ENCODE peak calls at places on chromosomes 5 and 9, in four cellular contexts. One of them, this sample, is unnamed.

GRCh38 chr9:121398374-121398773 is 28.3 kb upstream of the STOM start:
- DNase-seq in cardiac muscle cell: peak; percentile 72
- DNase-seq in heart left ventricle: no peak
- DNase-seq in tibial artery: no peak
- DNase-seq in this sample: no peak

GRCh38 chr5:138946241-138946623 is 71.1 kb upstream of the LRRTM2 start:
- DNase-seq in heart left ventricle: no peak
- DNase-seq in cardiac muscle cell: no peak
- DNase-seq in tibial artery: peak; percentile 13
- DNase-seq in this sample: no peak

GRCh38 chr5:150523472-150524350 is 15.8 kb downstream of the NDST1 start:
- DNase-seq in heart left ventricle: peak; percentile 52
- DNase-seq in tibial artery: peak; percentile 36
- DNase-seq in cardiac muscle cell: peak; percentile 85
- DNase-seq in this sample: no peak

GRCh38 chr5:147822686-147823491 is 8.6 kb downstream of the SPINK1 start:
- DNase-seq in heart left ventricle: peak; percentile 32
- DNase-seq in tibial artery: peak; percentile 26
- DNase-seq in cardiac muscle cell: peak; percentile 82
- DNase-seq in this sample: no peak

GRCh38 chr9:85213650-85214607 is 527.8 kb downstream of the AGTPBP1 start:
- DNase-seq in cardiac muscle cell: no peak
- DNase-seq in heart left ventricle: no peak
- DNase-seq in tibial artery: no peak
- DNase-seq in this sample: no peak

GRCh38 chr5:97501286-97501964 is 318.4 kb upstream of the RIOK2 start:
- DNase-seq in heart left ventricle: no peak
- DNase-seq in cardiac muscle cell: no peak
- DNase-seq in tibial artery: no peak
- DNase-seq in this sample: no peak

GRCh38 chr9:125974705-125975104 is 227.5 kb downstream of the PBX3 start:
- DNase-seq in heart left ventricle: no peak
- DNase-seq in cardiac muscle cell: no peak
- DNase-seq in tibial artery: no peak
- DNase-seq in this sample: no peak

GRCh38 chr5:16411741-16412455 is 53.7 kb downstream of the ZNF622 start:
- DNase-seq in cardiac muscle cell: no peak
- DNase-seq in tibial artery: no peak
- DNase-seq in heart left ventricle: no peak
- DNase-seq in this sample: no peak

GRCh38 chr5:132003170-132003744 is 8.2 kb downstream of the ACSL6 start:
- DNase-seq in heart left ventricle: peak; percentile 28
- DNase-seq in cardiac muscle cell: peak; percentile 51
- DNase-seq in tibial artery: no peak
- DNase-seq in this sample: peak; percentile 47

GRCh38 chr5:69029292-69029691 is 64.5 kb upstream of the SLC30A5 start:
- DNase-seq in heart left ventricle: no peak
- DNase-seq in cardiac muscle cell: no peak
- DNase-seq in tibial artery: no peak
- DNase-seq in this sample: no peak

GRCh38 chr9:85290019-85290418 is 451.7 kb downstream of the AGTPBP1 start:
- DNase-seq in heart left ventricle: no peak
- DNase-seq in cardiac muscle cell: no peak
- DNase-seq in tibial artery: no peak
- DNase-seq in this sample: no peak

GRCh38 chr5:35854248-35854647 is 2.4 kb upstream of the IL7R start:
- DNase-seq in heart left ventricle: no peak
- DNase-seq in cardiac muscle cell: no peak
- DNase-seq in tibial artery: no peak
- DNase-seq in this sample: no peak

GRCh38 chr5:65327582-65327981 is 154.1 kb downstream of the ADAMTS6 start:
- DNase-seq in heart left ventricle: no peak
- DNase-seq in cardiac muscle cell: peak; percentile 75
- DNase-seq in tibial artery: no peak
- DNase-seq in this sample: no peak

GRCh38 chr5:112977440-112977861 is 853 bp downstream of the DCP2 start:
- DNase-seq in tibial artery: no peak
- DNase-seq in heart left ventricle: no peak
- DNase-seq in cardiac muscle cell: no peak
- DNase-seq in this sample: no peak

GRCh38 chr5:78522476-78523105 is 126.0 kb downstream of the LHFPL2 start:
- DNase-seq in heart left ventricle: no peak
- DNase-seq in tibial artery: no peak
- DNase-seq in cardiac muscle cell: no peak
- DNase-seq in this sample: no peak

GRCh38 chr5:64838376-64838775 is 69.6 kb downstream of the CWC27 start:
- DNase-seq in tibial artery: no peak
- DNase-seq in heart left ventricle: no peak
- DNase-seq in cardiac muscle cell: peak; percentile 5
- DNase-seq in this sample: no peak

GRCh38 chr5:173391031-173391430 is 62.8 kb upstream of the STC2 start:
- DNase-seq in heart left ventricle: no peak
- DNase-seq in tibial artery: no peak
- DNase-seq in cardiac muscle cell: no peak
- DNase-seq in this sample: no peak

GRCh38 chr5:52605317-52605991 is 182.3 kb upstream of the ITGA1 start:
- DNase-seq in cardiac muscle cell: peak; percentile 5
- DNase-seq in heart left ventricle: no peak
- DNase-seq in tibial artery: no peak
- DNase-seq in this sample: no peak

GRCh38 chr5:133048993-133049725 is 2.7 kb upstream of the HSPA4 start:
- DNase-seq in heart left ventricle: no peak
- DNase-seq in tibial artery: no peak
- DNase-seq in cardiac muscle cell: peak; percentile 24
- DNase-seq in this sample: no peak

GRCh38 chr5:143826909-143827514 is 15.1 kb downstream of the HMHB1 start:
- DNase-seq in cardiac muscle cell: no peak
- DNase-seq in tibial artery: no peak
- DNase-seq in heart left ventricle: no peak
- DNase-seq in this sample: no peak

GRCh38 chr9:70563437-70564204 is 149.2 kb upstream of the KLF9 start:
- DNase-seq in cardiac muscle cell: peak; percentile 82
- DNase-seq in heart left ventricle: no peak
- DNase-seq in tibial artery: no peak
- DNase-seq in this sample: no peak

GRCh38 chr9:14303526-14303925 is 10.4 kb downstream of the NFIB start:
- DNase-seq in tibial artery: no peak
- DNase-seq in cardiac muscle cell: no peak
- DNase-seq in heart left ventricle: no peak
- DNase-seq in this sample: no peak

GRCh38 chr9:2686884-2687283 is 30.4 kb upstream of the KCNV2 start:
- DNase-seq in cardiac muscle cell: no peak
- DNase-seq in heart left ventricle: no peak
- DNase-seq in tibial artery: no peak
- DNase-seq in this sample: no peak

GRCh38 chr5:112548246-112548982 is 129.3 kb upstream of the EPB41L4A start:
- DNase-seq in heart left ventricle: no peak
- DNase-seq in tibial artery: no peak
- DNase-seq in cardiac muscle cell: peak; percentile 93
- DNase-seq in this sample: no peak

GRCh38 chr9:87662808-87663528 is 63.0 kb upstream of the CTSL start:
- DNase-seq in cardiac muscle cell: peak; percentile 85
- DNase-seq in tibial artery: peak; percentile 52
- DNase-seq in heart left ventricle: peak; percentile 63
- DNase-seq in this sample: peak; percentile 83

GRCh38 chr9:108296056-108296455 is 559.7 kb downstream of the ACTL7B start:
- DNase-seq in cardiac muscle cell: peak; percentile 40
- DNase-seq in tibial artery: no peak
- DNase-seq in heart left ventricle: no peak
- DNase-seq in this sample: no peak

GRCh38 chr5:120451445-120451844 is 12.7 kb upstream of the PRR16 start:
- DNase-seq in heart left ventricle: no peak
- DNase-seq in tibial artery: no peak
- DNase-seq in cardiac muscle cell: no peak
- DNase-seq in this sample: no peak

GRCh38 chr5:120447706-120448239 is 16.3 kb upstream of the PRR16 start:
- DNase-seq in tibial artery: no peak
- DNase-seq in heart left ventricle: no peak
- DNase-seq in cardiac muscle cell: no peak
- DNase-seq in this sample: no peak

GRCh38 chr5:120446896-120447295 is 17.2 kb upstream of the PRR16 start:
- DNase-seq in heart left ventricle: no peak
- DNase-seq in tibial artery: no peak
- DNase-seq in cardiac muscle cell: no peak
- DNase-seq in this sample: no peak

GRCh38 chr5:120450910-120451309 is 13.2 kb upstream of the PRR16 start:
- DNase-seq in tibial artery: no peak
- DNase-seq in heart left ventricle: no peak
- DNase-seq in cardiac muscle cell: no peak
- DNase-seq in this sample: no peak

GRCh38 chr5:120449501-120449900 is 14.6 kb upstream of the PRR16 start:
- DNase-seq in heart left ventricle: no peak
- DNase-seq in cardiac muscle cell: no peak
- DNase-seq in tibial artery: no peak
- DNase-seq in this sample: no peak
- H3K27ac ChIP-seq in heart left ventricle: no peak overlapping the region
- H3K27ac ChIP-seq in cardiac muscle cell: no peak overlapping the region
- H3K27ac ChIP-seq in tibial artery: no peak overlapping the region
- H3K27ac ChIP-seq in this sample: no peak overlapping the region

GRCh38 chr9:131292937-131293336 is 3.4 kb downstream of the PLPP7 start:
- DNase-seq in cardiac muscle cell: no peak
- DNase-seq in tibial artery: no peak
- DNase-seq in heart left ventricle: no peak
- DNase-seq in this sample: no peak
- H3K4me1 ChIP-seq in cardiac muscle cell: peaks cover 44% of the 10 kb centered on the region
- H3K4me1 ChIP-seq in tibial artery: peaks cover 30% of the 10 kb centered on the region
- H3K4me1 ChIP-seq in heart left ventricle: peaks cover 50% of the 10 kb centered on the region
- H3K4me1 ChIP-seq in this sample: no peaks in the 10 kb centered on the region

DNA sequence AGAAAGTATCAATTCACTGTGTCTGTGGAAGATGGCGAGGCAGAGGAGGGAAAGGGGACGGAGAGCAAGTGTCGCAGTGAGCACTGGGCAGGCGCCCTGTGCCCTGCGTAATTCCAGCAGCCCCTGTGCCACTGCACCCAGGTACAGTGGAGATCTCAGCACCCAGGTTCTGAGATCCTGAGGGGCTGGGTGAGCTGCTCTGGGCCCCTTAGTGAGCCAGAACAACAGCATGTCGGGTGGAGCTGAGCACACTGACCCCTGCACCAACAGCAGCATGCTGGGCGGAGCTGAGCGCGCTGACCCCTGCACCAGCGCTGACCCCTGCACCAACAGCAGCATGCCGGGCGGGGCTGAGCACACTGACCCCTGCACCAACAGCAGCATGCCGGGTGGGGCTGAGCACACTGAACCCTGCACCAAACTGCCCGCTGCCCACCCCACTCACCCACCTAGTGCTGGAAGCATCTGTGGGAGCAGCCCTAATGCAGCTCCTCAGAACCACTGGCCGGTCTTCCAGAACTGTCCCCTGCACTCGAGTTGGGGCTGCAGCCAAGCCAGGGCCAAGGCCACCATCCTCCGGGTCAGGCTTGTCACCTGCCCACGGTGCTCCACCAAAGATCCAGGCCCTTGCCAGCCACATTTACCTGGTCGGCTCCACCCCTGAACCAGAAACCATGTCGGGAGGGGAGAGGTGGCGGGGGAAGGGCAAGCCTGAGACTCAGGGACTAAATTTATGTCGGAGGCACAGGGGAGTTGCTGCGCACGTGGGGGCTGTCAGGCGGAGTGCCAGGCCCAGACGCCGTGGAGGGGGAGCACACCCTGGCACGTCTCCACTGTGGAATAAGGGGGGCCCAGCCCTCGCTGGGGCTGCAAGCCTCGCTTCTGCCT is 80.4 kb downstream of the ADAMTS2 start:
- DNase-seq in tibial artery: no peak
- DNase-seq in cardiac muscle cell: no peak
- DNase-seq in heart left ventricle: peak; percentile 11
- DNase-seq in this sample: no peak
- H3K27ac ChIP-seq in tibial artery: peak overlapping the region; percentile 68
- H3K27ac ChIP-seq in cardiac muscle cell: no peak overlapping the region
- H3K27ac ChIP-seq in heart left ventricle: peak overlapping the region; percentile 78
- H3K27ac ChIP-seq in this sample: no peak overlapping the region

DNA sequence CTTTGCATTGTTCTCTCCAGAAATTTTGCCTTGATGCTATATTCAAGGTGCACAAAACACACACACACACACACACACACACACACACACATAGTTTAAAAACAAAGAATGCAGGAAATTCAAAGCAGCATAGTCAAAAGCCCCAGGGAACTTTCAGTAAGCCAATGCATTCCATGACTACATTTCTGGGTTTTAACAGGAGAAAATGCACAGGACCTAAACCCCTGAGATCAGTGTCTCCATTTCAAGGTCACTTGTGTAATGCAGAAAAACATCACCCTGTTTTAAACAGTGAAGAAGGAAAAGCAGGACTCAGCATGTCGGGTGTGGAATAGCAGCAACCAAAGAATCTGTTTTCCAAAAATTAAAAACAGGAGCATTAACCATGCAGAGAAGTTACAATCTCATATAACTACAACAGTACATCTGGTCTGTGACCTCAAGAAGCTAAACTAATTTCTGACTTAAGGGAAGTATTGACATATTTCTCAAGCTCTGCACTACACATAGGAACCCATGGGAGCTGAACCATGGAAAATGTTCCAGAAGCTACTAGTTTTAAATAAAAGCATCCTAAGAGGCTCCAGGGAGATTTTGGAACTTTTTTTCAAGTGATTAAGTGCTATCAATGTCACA is 296.8 kb downstream of the HINT1 start:
- DNase-seq in cardiac muscle cell: peak; percentile 43
- DNase-seq in heart left ventricle: no peak
- DNase-seq in tibial artery: no peak
- DNase-seq in this sample: no peak
- H3K4me1 ChIP-seq in cardiac muscle cell: no peaks in the 10 kb centered on the region
- H3K4me1 ChIP-seq in heart left ventricle: peaks cover 13% of the 10 kb centered on the region
- H3K4me1 ChIP-seq in tibial artery: no peaks in the 10 kb centered on the region
- H3K4me1 ChIP-seq in this sample: no peaks in the 10 kb centered on the region

DNA sequence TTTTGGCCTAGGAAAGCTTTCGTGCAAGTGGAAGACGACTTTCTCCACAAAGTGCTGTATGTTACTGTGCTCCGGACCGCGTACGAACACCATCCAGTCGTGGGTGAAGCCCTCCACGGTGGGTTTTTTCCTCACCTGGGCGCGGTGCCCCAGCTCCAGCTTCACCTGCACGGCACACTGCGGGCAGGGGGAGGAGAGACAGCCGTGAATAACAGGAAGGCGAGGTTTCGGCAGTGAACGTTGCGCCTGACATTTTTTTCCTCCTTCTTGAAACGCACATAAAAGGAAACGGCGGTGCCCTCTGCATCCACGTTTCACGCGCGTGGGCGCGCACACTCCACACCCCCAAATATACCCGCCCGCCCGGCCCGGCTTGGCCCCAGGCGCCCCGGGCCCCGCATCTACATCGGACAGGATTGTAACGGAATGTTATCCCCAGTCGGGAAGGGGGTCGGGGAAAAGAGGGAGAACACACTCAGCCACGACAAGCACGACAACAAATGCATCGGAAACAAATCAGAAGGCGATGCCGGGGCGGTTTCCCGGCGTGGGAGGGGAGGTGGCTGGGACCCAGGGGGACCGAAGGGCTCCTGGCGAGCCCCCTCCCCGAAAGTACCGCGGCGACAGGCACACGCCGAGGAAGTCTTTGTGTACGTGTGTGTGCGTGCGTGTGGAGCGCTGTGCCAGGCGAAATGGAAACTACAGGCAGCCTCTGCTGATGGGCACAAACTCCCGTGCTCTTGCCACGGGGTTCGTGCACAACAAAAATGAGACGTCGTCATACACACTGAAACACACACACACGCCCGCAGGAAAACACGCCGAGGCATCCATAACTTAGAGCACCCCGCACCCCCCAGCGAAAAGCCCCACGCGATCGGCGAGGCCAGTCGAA is 1.4 kb downstream of the MLLT3 start:
- DNase-seq in tibial artery: peak; percentile 31
- DNase-seq in heart left ventricle: peak; percentile 40
- DNase-seq in cardiac muscle cell: peak; percentile 48
- DNase-seq in this sample: peak; percentile 31
- H3K27ac ChIP-seq in tibial artery: peak overlapping the region; percentile 87
- H3K27ac ChIP-seq in heart left ventricle: peak overlapping the region; percentile 89
- H3K27ac ChIP-seq in cardiac muscle cell: peak overlapping the region; percentile 31
- H3K27ac ChIP-seq in this sample: peak overlapping the region; percentile 82